ENCODE peak calls at places on chromosomes 11 and 22, in six cellular contexts. H, P, V, S, A and D are unnamed samples.

GRCh38 chr22:42996646-42997365 is 18.1 kb downstream of the PACSIN2 start:
- DNase-seq in H (no peak), P (no peak), V (no peak), S (no peak), A (no peak), D (no peak)

GRCh38 chr22:43858156-43858895 is 4.0 kb downstream of the SULT4A1 start:
- DNase-seq in H (no peak), P (no peak), V (no peak), S (no peak), A (no peak), D (no peak)

GRCh38 chr11:6587360-6587953 is 16.0 kb downstream of the RRP8 start:
- DNase-seq in H (no peak), P (no peak), V (no peak), S (no peak), A (no peak), D (no peak)

GRCh38 chr22:30196141-30196866 is 50.3 kb downstream of the LIF start:
- DNase-seq in H (no peak), P (peak; percentile 43), V (peak; percentile 70), S (peak; percentile 91), A (peak; percentile 84), D (peak; percentile 94)

GRCh38 chr11:14672635-14673034 is 29.0 kb downstream of the PDE3B start:
- DNase-seq in H (no peak), P (no peak), V (no peak), S (no peak), A (no peak), D (no peak)

GRCh38 chr11:131300304-131300703 is 70.1 kb upstream of the NTM start:
- DNase-seq in H (no peak), P (no peak), V (no peak), S (no peak), A (no peak), D (no peak)

GRCh38 chr22:17368727-17369552 is at the start of gene CECR2:
- DNase-seq in H (peak; percentile 54), P (peak; percentile 7), V (peak; percentile 17), S (peak; percentile 34), A (no peak), D (peak; percentile 85)

GRCh38 chr22:24434472-24435322 is 7.3 kb downstream of the ADORA2A start:
- DNase-seq in H (peak; percentile 17), P (peak; percentile 92), V (no peak), S (no peak), A (no peak), D (no peak)

GRCh38 chr11:2565447-2566222 is 120.8 kb downstream of the KCNQ1 start:
- DNase-seq in H (no peak), P (no peak), V (no peak), S (no peak), A (no peak), D (no peak)

GRCh38 chr11:69385466-69385820 is 91.5 kb downstream of the MYEOV start:
- DNase-seq in H (no peak), P (no peak), V (no peak), S (no peak), A (no peak), D (no peak)

GRCh38 chr22:40270748-40271373 is 75.4 kb upstream of the ADSL start:
- DNase-seq in H (no peak), P (no peak), V (no peak), S (no peak), A (no peak), D (no peak)
- TF ChIP-seq REST in H (no peak), P (no peak), V (no peak), S (no peak), A (no peak), D (no peak)

DNA sequence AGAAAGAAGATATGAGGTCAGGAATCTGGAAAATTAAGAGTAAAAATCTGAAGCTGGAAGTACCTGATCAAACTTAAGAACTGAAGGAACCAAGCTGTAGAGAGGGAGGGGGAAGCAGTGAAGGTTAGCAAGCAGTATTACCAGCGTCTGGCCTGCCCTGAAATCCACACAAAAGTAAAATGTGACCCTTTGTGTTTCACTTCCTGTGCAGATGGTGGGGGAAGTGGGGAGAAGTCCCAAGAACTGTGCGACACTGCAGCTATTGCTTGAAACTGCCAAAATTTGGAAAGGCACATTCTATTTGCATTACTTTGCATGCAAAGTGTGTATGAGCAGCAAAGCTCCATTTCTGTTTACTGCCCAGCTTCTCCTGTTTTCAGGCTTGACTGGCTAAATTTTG is 72.1 kb upstream of the BMAL1 start:
- DNase-seq in H (no peak), P (peak; percentile 38), V (no peak), S (no peak), A (no peak), D (no peak)
- H2AFZ ChIP-seq in H (peak overlapping the region; percentile 12), P (peak overlapping the region; percentile 45), V (no peak overlapping the region), S (no peak overlapping the region), A (no peak overlapping the region), D (peak overlapping the region; percentile 81)

GRCh38 chr11:45658292-45658991 is 7.0 kb downstream of the CHST1 start:
- DNase-seq in H (no peak), P (no peak), V (peak; percentile 16), S (no peak), A (peak; percentile 10), D (peak; percentile 90)
- H3K4me1 ChIP-seq in H (peaks cover 48% of the 10 kb centered on the region), P (no peaks in the 10 kb centered on the region), V (no peaks in the 10 kb centered on the region), S (peaks cover 3% of the 10 kb centered on the region), A (no peaks in the 10 kb centered on the region), D (peaks cover 31% of the 10 kb centered on the region)

GRCh38 chr22:46848227-46848626 is 85.8 kb downstream of the TBC1D22A start:
- DNase-seq in H (no peak), P (no peak), V (no peak), S (no peak), A (no peak), D (no peak)
- TF ChIP-seq REST in H (no peak), P (no peak), V (no peak), S (no peak), A (no peak), D (no peak)

GRCh38 chr22:32267011-32267410 is 11.9 kb upstream of the SLC5A4 start:
- DNase-seq in H (no peak), P (no peak), V (no peak), S (no peak), A (no peak), D (no peak)
- H2AFZ ChIP-seq in H (no peak overlapping the region), P (no peak overlapping the region), V (no peak overlapping the region), S (no peak overlapping the region), A (no peak overlapping the region), D (no peak overlapping the region)

GRCh38 chr11:125407046-125407445 is 89.0 kb downstream of the FEZ1 start:
- DNase-seq in H (no peak), P (no peak), V (no peak), S (no peak), A (no peak), D (no peak)

GRCh38 chr11:125401746-125402145 is 94.3 kb downstream of the FEZ1 start:
- DNase-seq in H (no peak), P (no peak), V (no peak), S (no peak), A (no peak), D (peak; percentile 73)

GRCh38 chr11:125402436-125402835 is 93.6 kb downstream of the FEZ1 start:
- DNase-seq in H (no peak), P (no peak), V (peak; percentile 12), S (no peak), A (no peak), D (no peak)

GRCh38 chr11:125404136-125404810 is 91.8 kb downstream of the FEZ1 start:
- DNase-seq in H (no peak), P (no peak), V (no peak), S (no peak), A (no peak), D (peak; percentile 70)

DNA sequence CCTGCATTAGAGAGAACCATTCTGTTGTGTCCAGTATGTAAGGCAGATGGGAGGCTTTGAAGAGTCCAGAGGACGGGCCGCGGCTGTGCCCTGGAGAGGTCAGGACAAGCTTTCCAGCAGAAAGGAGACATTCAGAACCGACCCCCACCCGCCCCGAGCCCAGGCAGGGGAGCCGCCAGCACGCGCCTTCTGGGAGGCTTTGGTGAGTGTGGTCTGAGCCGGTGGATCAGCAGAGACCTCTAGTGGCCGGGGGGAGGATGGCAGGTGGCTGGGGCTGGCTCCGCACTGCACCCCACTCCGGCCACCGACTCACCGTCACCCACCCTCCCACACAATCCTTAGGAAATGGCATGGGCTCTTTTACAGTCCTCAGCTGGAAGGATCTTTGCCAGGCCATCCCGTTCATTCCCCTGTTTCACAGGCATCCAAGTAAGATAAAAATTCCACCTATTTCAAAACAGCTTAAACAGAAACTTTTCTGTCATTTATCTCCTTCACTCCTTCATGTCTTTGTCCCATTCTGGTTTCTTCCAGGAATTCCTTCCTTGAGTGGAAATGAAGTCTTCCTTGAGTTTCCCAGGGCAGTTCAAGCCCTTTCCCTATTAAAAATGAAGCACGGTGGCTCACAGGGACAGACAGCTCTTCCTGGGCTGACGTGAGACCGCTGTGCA is 91.1 kb downstream of the FEZ1 start:
- DNase-seq in H (peak; percentile 91), P (no peak), V (peak; percentile 72), S (peak; percentile 21), A (peak; percentile 11), D (peak; percentile 84)
- H3K4me1 ChIP-seq in H (peaks cover under 1% of the 10 kb centered on the region), P (no peaks in the 10 kb centered on the region), V (no peaks in the 10 kb centered on the region), S (no peaks in the 10 kb centered on the region), A (no peaks in the 10 kb centered on the region), D (peaks cover 26% of the 10 kb centered on the region)

GRCh38 chr11:64501500-64502427 is 89.3 kb upstream of the SLC22A12 start:
- DNase-seq in H (no peak), P (no peak), V (peak; percentile 66), S (no peak), A (peak; percentile 83), D (no peak)

GRCh38 chr11:64500176-64501013 is 90.6 kb upstream of the SLC22A12 start:
- DNase-seq in H (no peak), P (no peak), V (peak; percentile 86), S (peak; percentile 4), A (no peak), D (no peak)

GRCh38 chr11:64498151-64498550 is 92.9 kb upstream of the SLC22A12 start:
- DNase-seq in H (no peak), P (no peak), V (no peak), S (no peak), A (no peak), D (no peak)

GRCh38 chr11:64502634-64503033 is 88.4 kb upstream of the SLC22A12 start:
- DNase-seq in H (peak; percentile 62), P (no peak), V (no peak), S (no peak), A (no peak), D (no peak)

GRCh38 chr11:64499261-64500004 is 91.6 kb upstream of the SLC22A12 start:
- DNase-seq in H (no peak), P (no peak), V (peak; percentile 19), S (no peak), A (no peak), D (no peak)
- TF ChIP-seq REST in H (no peak), P (no peak), V (no peak), S (no peak), A (no peak), D (no peak)

GRCh38 chr11:104917259-104918112 is 19.2 kb upstream of the CASP12 start:
- DNase-seq in H (no peak), P (no peak), V (no peak), S (no peak), A (no peak), D (no peak)
- H2AFZ ChIP-seq in H (peak overlapping the region; percentile 24), P (peak overlapping the region; percentile 61), V (no peak overlapping the region), S (no peak overlapping the region), A (peak overlapping the region; percentile 7), D (peak overlapping the region; percentile 35)